ENCODE peak calls at places on chromosome 18, in five cellular contexts. Q is fibroblast of lung, M is nephron progenitor cell, L is mesothelial cell of epicardium, J is type B pancreatic cell. O is an unnamed sample.

GRCh38 chr18:28831908-28832307 is 655.0 kb upstream of the CDH2 start:
- DNase-seq in M (no peak), J (no peak), Q (no peak), L (no peak), O (no peak)

GRCh38 chr18:49175071-49175470 is 224.3 kb upstream of the SMAD7 start:
- DNase-seq in J (no peak), Q (no peak), L (no peak), M (no peak), O (no peak)

GRCh38 chr18:37465922-37466321 is 99.7 kb downstream of the CELF4 start:
- DNase-seq in Q (no peak), J (no peak), M (no peak), L (no peak), O (no peak)

GRCh38 chr18:49476664-49477411 is 10.2 kb downstream of the C18orf32 start:
- DNase-seq in Q (peak), J (no peak), L (no peak), M (no peak), O (no peak)

GRCh38 chr18:48124857-48125626 is 194.6 kb upstream of the SMAD2 start:
- DNase-seq in L (no peak), J (no peak), Q (no peak), M (no peak), O (no peak)

GRCh38 chr18:57446322-57446721 is 11.1 kb downstream of the ONECUT2 start:
- DNase-seq in J (no peak), L (no peak), Q (no peak), M (peak), O (peak)

GRCh38 chr18:52348209-52348608 is 8.2 kb downstream of the DCC start:
- DNase-seq in J (no peak), Q (peak), L (no peak), M (no peak), O (no peak)

GRCh38 chr18:79394438-79395307 is 1.1 kb upstream of the NFATC1 start:
- DNase-seq in M (peak), Q (peak), J (peak), L (no peak), O (no peak)

GRCh38 chr18:35241523-35241804 is 630 bp downstream of the ZNF397 start:
- DNase-seq in J (no peak), M (no peak), L (no peak), Q (no peak), O (no peak)

GRCh38 chr18:47215554-47216138 is 35.8 kb downstream of the SKOR2 start:
- DNase-seq in Q (peak), M (peak), J (no peak), L (no peak), O (peak)

GRCh38 chr18:35862115-35862640 is 110.3 kb upstream of the RMP24 start:
- DNase-seq in J (peak), Q (peak), L (no peak), M (no peak), O (no peak)

GRCh38 chr18:905307-905947 is 756 bp downstream of the ADCYAP1 start:
- DNase-seq in J (no peak), M (peak), Q (no peak), L (no peak), O (no peak)

GRCh38 chr18:49094979-49095632 is 144.3 kb upstream of the SMAD7 start:
- DNase-seq in Q (peak), M (no peak), L (no peak), J (no peak), O (no peak)

GRCh38 chr18:3466051-3466450 is 16.1 kb downstream of the TGIF1 start:
- DNase-seq in Q (peak), J (no peak), M (no peak), L (no peak), O (no peak)

GRCh38 chr18:46946656-46947282 is 29.4 kb downstream of the KATNAL2 start:
- DNase-seq in Q (peak), L (peak), M (peak), J (peak), O (peak)

GRCh38 chr18:8538935-8539334 is 70.3 kb upstream of the RAB12 start:
- DNase-seq in Q (no peak), L (no peak), J (no peak), M (no peak), O (no peak)

GRCh38 chr18:44937985-44938384 is 257.3 kb downstream of the SETBP1 start:
- DNase-seq in M (no peak), J (no peak), Q (no peak), L (no peak), O (no peak)

GRCh38 chr18:51154664-51155063 is 42.8 kb downstream of the MEX3C start:
- DNase-seq in M (no peak), L (no peak), Q (no peak), J (no peak), O (no peak)

GRCh38 chr18:50853863-50854271 is 25.1 kb upstream of the ME2 start:
- DNase-seq in Q (peak), L (no peak), J (no peak), M (no peak), O (peak)

GRCh38 chr18:76357585-76358265 is 137.3 kb downstream of the ZNF516 start:
- DNase-seq in M (no peak), Q (peak), J (no peak), L (no peak), O (no peak)

GRCh38 chr18:23881778-23882177 is 132.8 kb upstream of the TTC39C start:
- DNase-seq in Q (no peak), J (no peak), L (no peak), M (no peak), O (no peak)

GRCh38 chr18:12476955-12477354 is 69.2 kb downstream of the PRELID3A start:
- DNase-seq in Q (no peak), L (no peak), M (no peak), J (no peak), O (no peak)

GRCh38 chr18:23963443-23964185 is 50.9 kb upstream of the TTC39C start:
- DNase-seq in M (peak), L (no peak), J (no peak), Q (no peak), O (no peak)

GRCh38 chr18:41576643-41577042 is 378.4 kb upstream of the PIK3C3 start:
- DNase-seq in M (peak), L (no peak), Q (no peak), J (no peak), O (no peak)

GRCh38 chr18:8681196-8681595 is 24.2 kb upstream of the MTCL1 start:
- DNase-seq in M (no peak), L (no peak), Q (no peak), J (no peak), O (no peak)

GRCh38 chr18:60892855-60893254 is 440.4 kb upstream of the CDH20 start:
- DNase-seq in Q (peak), J (no peak), L (no peak), M (no peak), O (no peak)

GRCh38 chr18:52341617-52342381 is 1.8 kb downstream of the DCC start:
- DNase-seq in L (peak), Q (peak), J (no peak), M (peak), O (peak)

GRCh38 chr18:50307400-50307737 is 19.9 kb upstream of the CXXC1 start:
- DNase-seq in L (no peak), Q (no peak), M (no peak), J (no peak), O (no peak)

GRCh38 chr18:7367336-7367735 is 136.4 kb downstream of the LRRC30 start:
- DNase-seq in M (no peak), L (no peak), Q (no peak), J (no peak), O (no peak)

GRCh38 chr18:23981369-23981768 is 33.2 kb upstream of the TTC39C start:
- DNase-seq in J (no peak), L (no peak), Q (no peak), M (peak), O (no peak)

GRCh38 chr18:48896326-48896874 is 54.4 kb downstream of the SMAD7 start:
- DNase-seq in J (no peak), L (no peak), M (no peak), Q (no peak), O (no peak)

GRCh38 chr18:23924813-23925212 is 89.7 kb upstream of the TTC39C start:
- DNase-seq in M (no peak), Q (peak), J (no peak), L (no peak), O (no peak)

GRCh38 chr18:52897611-52898010 is 557.6 kb downstream of the DCC start:
- DNase-seq in Q (no peak), J (no peak), M (no peak), L (no peak), O (no peak)

GRCh38 chr18:74314759-74315463 is 728 bp upstream of the C18orf63 start:
- DNase-seq in Q (no peak), L (no peak), J (no peak), M (no peak), O (no peak)

GRCh38 chr18:74315464-74316256 is at the start of gene C18orf63:
- DNase-seq in M (no peak), L (no peak), J (no peak), Q (no peak), O (no peak)

GRCh38 chr18:74311000-74311399 is 4.6 kb upstream of the C18orf63 start:
- DNase-seq in J (no peak), Q (no peak), L (no peak), M (no peak), O (no peak)

GRCh38 chr18:74310411-74310810 is 5.2 kb upstream of the C18orf63 start:
- DNase-seq in M (no peak), Q (peak), L (no peak), J (no peak), O (no peak)
- TF ChIP-seq CTCF in M (no peak), Q (peak), L (no peak), J (peak), O (peak)

DNA sequence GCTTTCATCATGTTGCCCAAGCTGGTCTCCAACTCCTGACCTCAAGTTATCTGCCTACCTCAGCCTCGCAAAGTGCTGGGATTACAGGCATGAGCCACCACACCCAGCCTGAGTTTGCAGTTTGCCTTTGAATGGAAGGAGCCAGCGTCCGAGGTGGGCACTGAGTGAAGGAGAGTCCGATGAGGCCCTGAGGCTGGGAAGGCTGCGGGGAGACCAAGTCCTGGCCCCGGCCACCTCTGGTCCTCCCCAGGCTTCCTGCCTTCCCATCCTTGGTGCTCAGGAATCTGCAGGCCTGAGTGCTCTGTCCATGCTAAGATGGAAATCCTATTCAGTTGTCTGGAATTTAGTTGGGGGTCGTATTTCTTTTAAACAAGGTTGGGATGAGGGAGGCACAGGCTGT is 82.9 kb downstream of the SMIM21 start:
- DNase-seq in L (no peak), Q (no peak), J (no peak), M (no peak), O (no peak)
- TF ChIP-seq CTCF in L (no peak), Q (no peak), J (no peak), M (no peak), O (no peak)

DNA sequence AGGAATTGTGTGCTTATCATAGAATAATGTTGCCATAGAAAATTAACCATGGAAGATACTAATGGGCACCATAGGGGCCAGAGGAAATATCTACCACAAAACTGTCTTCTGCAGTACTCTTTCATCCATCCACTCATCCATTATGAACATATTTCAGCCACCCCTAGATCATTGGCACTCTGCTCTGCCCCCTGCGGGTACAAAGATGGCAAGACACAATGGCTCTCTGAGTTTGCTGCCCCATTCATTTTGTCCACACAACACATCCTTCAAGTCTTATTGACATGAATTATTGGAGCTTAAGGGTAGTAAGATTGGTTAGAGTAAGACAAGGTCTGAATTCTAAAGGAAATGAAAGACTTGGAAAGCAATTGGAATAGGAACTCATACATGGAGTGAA is 1224.7 kb upstream of the CELF4 start:
- DNase-seq in J (no peak), L (no peak), M (no peak), Q (no peak), O (no peak)
- TF ChIP-seq CTCF in J (peak), L (no peak), M (peak), Q (no peak), O (peak)

DNA sequence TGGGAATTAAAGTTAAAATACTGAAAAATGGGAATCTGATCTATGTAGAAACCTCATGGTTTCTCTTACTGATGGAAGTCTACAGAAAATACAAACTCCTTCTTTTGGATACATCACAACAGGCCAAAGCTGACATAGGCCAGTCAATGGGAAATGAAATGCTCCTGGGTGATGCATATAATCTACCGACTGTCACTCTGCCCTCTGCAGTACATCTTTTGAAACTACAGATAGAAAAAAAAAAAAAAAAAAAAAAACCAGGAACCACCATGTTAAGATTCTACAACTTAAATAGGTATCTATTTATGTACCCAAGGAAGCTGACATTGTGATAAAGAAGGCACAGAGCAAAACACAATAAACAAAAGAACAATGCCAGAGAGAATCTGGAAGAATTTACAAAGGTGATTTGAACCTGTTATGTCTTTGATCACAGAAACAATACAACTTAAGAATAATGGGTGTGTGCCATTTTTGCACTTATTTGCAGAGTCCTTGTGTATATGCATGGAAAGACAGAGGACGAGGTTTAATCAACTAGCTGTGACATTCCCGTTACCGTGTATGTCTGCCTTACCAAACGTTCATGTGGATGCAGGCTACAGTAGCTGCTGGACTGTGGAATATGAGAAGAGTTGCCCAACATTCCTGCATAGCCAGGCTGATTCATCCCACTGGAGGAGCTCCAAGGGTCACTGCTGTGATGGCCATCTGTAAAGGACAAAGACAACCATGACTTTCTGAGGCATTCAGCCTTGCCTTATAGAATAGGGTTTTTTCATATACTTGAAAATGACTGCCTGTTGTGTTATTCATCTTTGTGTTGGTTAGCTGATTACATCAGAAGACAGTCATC is 312.7 kb downstream of the TCF4 start:
- DNase-seq in Q (peak), M (no peak), L (no peak), J (no peak), O (no peak)
- TF ChIP-seq CTCF in Q (peak), M (peak), L (peak), J (peak), O (no peak)

DNA sequence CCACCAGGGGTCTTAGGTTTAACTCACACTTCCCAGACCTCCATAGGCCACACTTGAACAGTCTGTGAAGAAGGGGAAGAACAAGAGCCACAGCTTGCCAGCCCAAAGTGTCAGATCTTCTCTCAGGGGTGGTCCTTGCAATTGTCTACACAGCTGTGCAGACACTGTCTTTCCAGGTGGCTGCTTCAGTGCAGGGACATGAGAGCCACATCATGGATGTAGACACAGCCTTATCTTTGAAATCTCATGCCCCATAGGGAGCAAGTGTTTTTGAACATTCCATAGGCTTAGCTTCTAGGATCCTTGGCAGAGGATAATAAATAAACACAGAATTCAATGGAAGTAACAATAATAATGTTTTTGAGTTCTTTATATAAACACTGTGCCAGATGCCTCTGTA is 6.7 kb downstream of the ZNF407 start:
- DNase-seq in Q (no peak), J (no peak), L (no peak), M (no peak), O (no peak)
- TF ChIP-seq CTCF in Q (no peak), J (no peak), L (no peak), M (no peak), O (no peak)

GRCh38 chr18:70194227-70194890 is 11.1 kb downstream of the RTTN start:
- DNase-seq in M (no peak), L (no peak), Q (no peak), J (no peak), O (no peak)
- TF ChIP-seq CTCF in M (no peak), L (no peak), Q (no peak), J (no peak), O (no peak)

GRCh38 chr18:9688036-9688741 is 19.9 kb upstream of the RAB31 start:
- DNase-seq in J (no peak), M (no peak), L (no peak), Q (peak), O (no peak)

GRCh38 chr18:9682572-9682971 is 25.5 kb upstream of the RAB31 start:
- DNase-seq in Q (no peak), M (no peak), J (no peak), L (no peak), O (no peak)

GRCh38 chr18:9684901-9685738 is 23.0 kb upstream of the RAB31 start:
- DNase-seq in J (no peak), Q (peak), M (no peak), L (no peak), O (no peak)

GRCh38 chr18:9681217-9681616 is 26.9 kb upstream of the RAB31 start:
- DNase-seq in M (no peak), Q (no peak), L (no peak), J (no peak), O (no peak)

GRCh38 chr18:9683418-9684396 is 24.4 kb upstream of the RAB31 start:
- DNase-seq in Q (peak), J (no peak), M (no peak), L (no peak), O (no peak)
- TF ChIP-seq CTCF in Q (peak), J (no peak), M (no peak), L (no peak), O (no peak)

O was measured in neural crest cell.